ENCODE peak calls at places on chromosomes 13 and 19, in six cellular contexts. O is GM13977, T is fibroblast of the aortic adventitia, F is GM10248, X is osteocyte, K is PC-3. B is an unnamed sample.

GRCh38 chr19:54248016-54248601 is 5.5 kb upstream of the LILRA6 start:
- DNase-seq in O (no peak), F (no peak), X (no peak), K (no peak), T (no peak), B (peak; percentile 26)

GRCh38 chr19:43725468-43725867 is 9.6 kb downstream of the IRGC start:
- DNase-seq in X (no peak), T (no peak), O (peak; percentile 61), K (no peak), F (peak; percentile 56), B (no peak)

GRCh38 chr19:47503823-47504145 is 11.1 kb downstream of the NAPA start:
- DNase-seq in F (no peak), X (no peak), T (no peak), K (no peak), O (no peak), B (no peak)

GRCh38 chr19:9565900-9566705 is 18.2 kb downstream of the ZNF121 start:
- DNase-seq in X (no peak), K (peak; percentile 16), F (no peak), T (peak; percentile 5), O (no peak), B (no peak)

GRCh38 chr13:90696254-90696653 is 651.2 kb upstream of the MIR17HG start:
- DNase-seq in F (no peak), K (peak; percentile 74), T (peak; percentile 37), O (no peak), X (no peak), B (no peak)

GRCh38 chr13:100176781-100177389 is 88.0 kb downstream of the PCCA start:
- DNase-seq in O (no peak), K (no peak), T (peak; percentile 50), F (no peak), X (no peak), B (no peak)

GRCh38 chr19:23002690-23003422 is at the start of gene ZNF728:
- DNase-seq in X (no peak), F (peak; percentile 5), K (no peak), T (no peak), O (peak; percentile 6), B (peak; percentile 11)

GRCh38 chr19:10961073-10961762 is 388 bp downstream of the SMARCA4 start:
- DNase-seq in T (peak; percentile 28), O (peak; percentile 25), F (peak; percentile 29), K (peak; percentile 35), X (no peak), B (peak; percentile 51)

GRCh38 chr19:50943074-50943828 is 9.6 kb downstream of the KLK5 start:
- DNase-seq in K (peak; percentile 83), O (no peak), T (no peak), X (no peak), F (no peak), B (no peak)

GRCh38 chr13:112751617-112752016 is 61.8 kb downstream of the ATP11A start:
- DNase-seq in K (no peak), F (no peak), X (no peak), T (no peak), O (no peak), B (no peak)

GRCh38 chr19:36009220-36009619 is 607 bp upstream of the SYNE4 start:
- DNase-seq in O (peak; percentile 82), T (peak; percentile 46), F (peak; percentile 72), K (peak; percentile 56), X (peak; percentile 85), B (peak; percentile 86)

GRCh38 chr13:94552095-94552494 is 43.9 kb downstream of the TGDS start:
- DNase-seq in K (no peak), O (no peak), F (no peak), T (no peak), X (no peak), B (no peak)

GRCh38 chr19:13366529-13367143 is 139.6 kb downstream of the CACNA1A start:
- DNase-seq in K (peak; percentile 81), O (no peak), X (no peak), T (peak; percentile 52), F (no peak), B (peak; percentile 36)

GRCh38 chr13:31870511-31870910 is 131.2 kb downstream of the RXFP2 start:
- DNase-seq in F (no peak), T (no peak), O (no peak), X (no peak), K (no peak), B (no peak)

GRCh38 chr13:64793592-64793991 is 2436.5 kb downstream of the PCDH9 start:
- DNase-seq in F (no peak), K (no peak), X (no peak), T (no peak), O (no peak), B (no peak)

GRCh38 chr19:2195914-2196313 is 32.2 kb downstream of the DOT1L start:
- DNase-seq in X (no peak), F (no peak), K (no peak), T (no peak), O (no peak), B (no peak)

GRCh38 chr19:55149078-55150003 is at the start of gene TNNT1:
- DNase-seq in O (no peak), K (peak; percentile 25), X (no peak), T (no peak), F (no peak), B (no peak)

GRCh38 chr19:55670280-55671053 is 4.6 kb upstream of the EPN1 start:
- DNase-seq in K (no peak), X (peak; percentile 92), O (no peak), F (no peak), T (no peak), B (no peak)

GRCh38 chr19:5090780-5091575 is 122.1 kb downstream of the KDM4B start:
- DNase-seq in T (peak; percentile 62), X (no peak), F (no peak), K (no peak), O (no peak), B (no peak)

GRCh38 chr13:95246292-95247082 is 54.8 kb downstream of the ABCC4 start:
- DNase-seq in F (no peak), K (peak; percentile 82), T (no peak), O (no peak), X (no peak), B (no peak)

GRCh38 chr19:5138606-5139594 is 170.0 kb downstream of the KDM4B start:
- DNase-seq in T (no peak), O (peak; percentile 91), K (peak; percentile 57), X (no peak), F (peak; percentile 82), B (peak; percentile 88)

GRCh38 chr19:40273469-40274360 is 11.4 kb downstream of the AKT2 start:
- DNase-seq in F (no peak), T (no peak), K (no peak), O (no peak), X (no peak), B (no peak)

GRCh38 chr13:106349080-106349841 is 186.2 kb downstream of the EFNB2 start:
- DNase-seq in F (no peak), X (no peak), K (peak; percentile 83), O (no peak), T (no peak), B (no peak)

GRCh38 chr19:33063356-33064116 is 1.2 kb downstream of the RHPN2 start:
- DNase-seq in X (no peak), T (peak; percentile 66), K (peak; percentile 43), F (no peak), O (peak; percentile 57), B (peak; percentile 57)

GRCh38 chr13:36356058-36356457 is 9.9 kb upstream of the SPART start:
- DNase-seq in O (no peak), F (no peak), K (no peak), T (no peak), X (no peak), B (no peak)

GRCh38 chr13:97583884-97584497 is 150.0 kb downstream of the RAP2A start:
- DNase-seq in O (no peak), T (no peak), K (no peak), F (no peak), X (no peak), B (no peak)

GRCh38 chr19:18160792-18161690 is 8.1 kb downstream of the PIK3R2 start:
- DNase-seq in K (peak; percentile 78), T (peak; percentile 43), O (peak; percentile 97), F (peak; percentile 94), X (peak; percentile 93), B (peak; percentile 95)
- TF ChIP-seq CTCF in K (no peak), T (peak; percentile 49), O (peak; percentile 99), F (peak; percentile 100), X (peak; percentile 65), B (peak; percentile 100)

GRCh38 chr19:580274-580835 is 8.0 kb downstream of the BSG start:
- DNase-seq in X (no peak), T (no peak), F (no peak), O (no peak), K (no peak), B (no peak)
- TF ChIP-seq CTCF in X (no peak), T (no peak), F (no peak), O (no peak), K (no peak), B (no peak)

GRCh38 chr19:45568732-45569131 is 15.9 kb downstream of the OPA3 start:
- DNase-seq in O (no peak), K (peak; percentile 85), T (peak; percentile 78), F (no peak), X (no peak), B (no peak)

GRCh38 chr19:45569619-45570421 is 14.8 kb downstream of the OPA3 start:
- DNase-seq in O (no peak), T (peak; percentile 39), F (peak; percentile 66), K (peak; percentile 56), X (no peak), B (peak; percentile 73)

GRCh38 chr19:45564131-45564780 is 20.3 kb downstream of the OPA3 start:
- DNase-seq in F (no peak), T (no peak), O (no peak), X (no peak), K (no peak), B (peak; percentile 34)

GRCh38 chr19:45571457-45572220 is 13.0 kb downstream of the OPA3 start:
- DNase-seq in O (no peak), F (no peak), K (no peak), X (no peak), T (no peak), B (no peak)

DNA sequence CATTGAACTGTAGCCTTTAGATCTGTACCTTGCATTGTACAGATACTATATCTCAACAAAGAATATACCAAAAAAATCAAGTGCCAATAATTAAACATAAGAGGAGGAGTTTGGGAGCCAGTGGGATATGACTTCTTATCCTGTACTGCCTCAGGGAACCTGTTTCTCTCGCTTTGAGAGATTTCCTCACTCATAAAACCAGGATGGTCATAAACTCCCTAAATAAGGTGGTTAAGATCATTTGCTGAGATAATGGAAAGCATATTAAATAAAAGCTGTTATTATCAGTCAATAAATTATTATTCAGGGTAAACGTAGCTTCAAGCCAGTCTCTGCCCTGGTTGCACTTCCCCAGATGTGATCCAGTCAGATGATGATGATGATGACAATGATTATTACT is 17.0 kb downstream of the OPA3 start:
- DNase-seq in K (peak; percentile 62), O (no peak), F (no peak), T (no peak), X (no peak), B (no peak)
- TF ChIP-seq CTCF in K (no peak), O (no peak), F (no peak), T (no peak), X (no peak), B (no peak)

GRCh38 chr13:79503069-79503468 is 22.1 kb downstream of the NDFIP2 start:
- DNase-seq in X (no peak), F (no peak), T (no peak), O (no peak), K (no peak), B (no peak)
- TF ChIP-seq CTCF in X (no peak), F (no peak), T (no peak), O (no peak), K (no peak), B (no peak)

GRCh38 chr13:62019858-62020257 is 604.2 kb upstream of the PCDH20 start:
- DNase-seq in X (no peak), K (no peak), T (no peak), F (no peak), O (no peak), B (no peak)

GRCh38 chr13:62014299-62014698 is 598.6 kb upstream of the PCDH20 start:
- DNase-seq in T (no peak), O (no peak), X (no peak), K (peak; percentile 54), F (no peak), B (no peak)
- TF ChIP-seq CTCF in T (no peak), O (peak; percentile 12), X (peak; percentile 66), K (peak; percentile 49), F (peak; percentile 12), B (no peak)

B was measured in GM13976.